ENCODE peak calls at places on chromosomes 12 and 14, in nine cellular contexts. M, N, A, X, W, H, P, C and Y are unnamed samples.

GRCh38 chr14:30252800-30253425 is 306.0 kb upstream of the G2E3 start:
- DNase-seq in H (no peak), W (no peak), N (no peak), A (no peak), C (no peak), X (no peak), P (peak), M (no peak), Y (no peak)

GRCh38 chr14:33508663-33509062 is 442.2 kb downstream of the EGLN3 start:
- DNase-seq in C (no peak), H (no peak), X (no peak), W (no peak), A (no peak), M (no peak), P (no peak), N (no peak), Y (no peak)

GRCh38 chr12:46775796-46776195 is 50.0 kb downstream of the SLC38A4 start:
- DNase-seq in X (no peak), A (no peak), N (no peak), C (no peak), H (no peak), P (no peak), M (no peak), W (no peak), Y (no peak)

GRCh38 chr14:82905762-82906161 is 1372.1 kb upstream of the SEL1L start:
- DNase-seq in A (no peak), X (no peak), M (no peak), P (no peak), N (no peak), C (no peak), W (no peak), H (peak), Y (no peak)

GRCh38 chr12:42145552-42146215 is 1.0 kb upstream of the GXYLT1 start:
- DNase-seq in C (no peak), H (peak), X (no peak), W (no peak), M (no peak), P (no peak), N (no peak), A (no peak), Y (no peak)

GRCh38 chr14:55356913-55357312 is 54.7 kb downstream of the ATG14 start:
- DNase-seq in C (no peak), X (no peak), N (no peak), A (no peak), P (no peak), W (no peak), M (no peak), H (no peak), Y (no peak)

GRCh38 chr12:131473721-131474709 is 236.9 kb upstream of the SFSWAP start:
- DNase-seq in W (no peak), C (no peak), X (peak), H (no peak), P (no peak), A (no peak), M (no peak), N (no peak), Y (no peak)

GRCh38 chr12:129571901-129572494 is 331.8 kb downstream of the TMEM132D start:
- DNase-seq in N (no peak), M (no peak), X (no peak), H (no peak), W (no peak), C (no peak), P (no peak), A (no peak), Y (no peak)

GRCh38 chr12:31203261-31203660 is 122.7 kb downstream of the SINHCAF start:
- DNase-seq in M (no peak), X (no peak), N (no peak), W (no peak), H (no peak), A (no peak), P (no peak), C (no peak), Y (no peak)

GRCh38 chr12:123763093-123763492 is 992 bp downstream of the DNAH10 start:
- DNase-seq in A (no peak), H (no peak), P (no peak), C (no peak), N (no peak), W (no peak), X (peak), M (no peak), Y (no peak)

GRCh38 chr12:63103489-63104131 is 47.4 kb downstream of the AVPR1A start:
- DNase-seq in H (peak), C (peak), M (no peak), A (no peak), X (no peak), W (no peak), N (no peak), P (peak), Y (no peak)

GRCh38 chr12:94805749-94806148 is 155.4 kb upstream of the TMCC3 start:
- DNase-seq in C (peak), X (no peak), H (no peak), W (no peak), A (no peak), P (peak), M (no peak), N (no peak), Y (no peak)

GRCh38 chr12:78007173-78007572 is 176.5 kb downstream of the NAV3 start:
- DNase-seq in P (no peak), A (no peak), X (no peak), C (no peak), N (no peak), M (no peak), H (no peak), W (no peak), Y (no peak)

GRCh38 chr14:23149745-23150144 is 30.7 kb upstream of the CEBPE start:
- DNase-seq in C (no peak), W (no peak), X (no peak), A (no peak), P (no peak), N (no peak), M (no peak), H (no peak), Y (no peak)

GRCh38 chr12:109563291-109564284 is 9.7 kb downstream of the MMAB start:
- DNase-seq in A (no peak), X (no peak), N (no peak), P (no peak), H (no peak), M (no peak), C (no peak), W (no peak), Y (no peak)

GRCh38 chr14:34051966-34052657 is 101.2 kb upstream of the EGLN3 start:
- DNase-seq in C (no peak), M (no peak), P (peak), W (peak), X (no peak), H (no peak), N (no peak), A (no peak), Y (no peak)

GRCh38 chr12:11171145-11171952 is at the start of gene SMIM10L1:
- DNase-seq in A (peak), X (peak), C (peak), W (peak), H (peak), N (peak), M (peak), P (peak), Y (peak)

GRCh38 chr12:159131-159782 is 54.7 kb downstream of the SLC6A12 start:
- DNase-seq in M (no peak), P (no peak), H (no peak), C (no peak), X (no peak), A (no peak), W (no peak), N (no peak), Y (no peak)

GRCh38 chr12:28191690-28192089 is 1.4 kb downstream of the CCDC91 start:
- DNase-seq in C (no peak), W (no peak), A (no peak), M (no peak), X (no peak), H (no peak), N (no peak), P (peak), Y (no peak)

GRCh38 chr14:24954697-24955037 is 95.3 kb downstream of the STXBP6 start:
- DNase-seq in M (no peak), W (no peak), P (no peak), X (no peak), C (no peak), H (peak), A (no peak), N (no peak), Y (no peak)

GRCh38 chr14:79629891-79630560 is 581.3 kb downstream of the DIO2 start:
- DNase-seq in M (no peak), X (no peak), W (no peak), P (no peak), C (no peak), N (no peak), H (peak), A (no peak), Y (no peak)

GRCh38 chr12:125065021-125065752 is at the start of gene AACS:
- DNase-seq in M (peak), C (peak), X (peak), H (peak), W (peak), A (no peak), P (peak), N (peak), Y (peak)

GRCh38 chr14:94117856-94118255 is 7.3 kb downstream of the IFI27 start:
- DNase-seq in N (no peak), A (no peak), H (no peak), C (no peak), M (no peak), X (peak), P (no peak), W (no peak), Y (no peak)

GRCh38 chr14:72420749-72421452 is 473.0 kb downstream of the DPF3 start:
- DNase-seq in P (peak), W (peak), X (peak), M (peak), A (no peak), N (peak), H (peak), C (peak), Y (no peak)

GRCh38 chr14:28879571-28879970 is 113.0 kb downstream of the FOXG1 start:
- DNase-seq in A (no peak), W (no peak), P (no peak), X (no peak), M (no peak), N (no peak), H (no peak), C (no peak), Y (no peak)

GRCh38 chr14:70907996-70908917 is 998 bp downstream of the PCNX1 start:
- DNase-seq in C (peak), H (peak), W (peak), P (peak), X (peak), N (peak), M (peak), A (no peak), Y (no peak)

GRCh38 chr14:66745078-66745477 is 237.1 kb downstream of the GPHN start:
- DNase-seq in A (no peak), N (no peak), M (no peak), P (no peak), H (no peak), C (no peak), W (no peak), X (no peak), Y (no peak)

GRCh38 chr14:66752109-66752508 is 244.2 kb downstream of the GPHN start:
- DNase-seq in N (no peak), X (no peak), P (no peak), W (no peak), M (no peak), H (no peak), A (peak), C (no peak), Y (no peak)

DNA sequence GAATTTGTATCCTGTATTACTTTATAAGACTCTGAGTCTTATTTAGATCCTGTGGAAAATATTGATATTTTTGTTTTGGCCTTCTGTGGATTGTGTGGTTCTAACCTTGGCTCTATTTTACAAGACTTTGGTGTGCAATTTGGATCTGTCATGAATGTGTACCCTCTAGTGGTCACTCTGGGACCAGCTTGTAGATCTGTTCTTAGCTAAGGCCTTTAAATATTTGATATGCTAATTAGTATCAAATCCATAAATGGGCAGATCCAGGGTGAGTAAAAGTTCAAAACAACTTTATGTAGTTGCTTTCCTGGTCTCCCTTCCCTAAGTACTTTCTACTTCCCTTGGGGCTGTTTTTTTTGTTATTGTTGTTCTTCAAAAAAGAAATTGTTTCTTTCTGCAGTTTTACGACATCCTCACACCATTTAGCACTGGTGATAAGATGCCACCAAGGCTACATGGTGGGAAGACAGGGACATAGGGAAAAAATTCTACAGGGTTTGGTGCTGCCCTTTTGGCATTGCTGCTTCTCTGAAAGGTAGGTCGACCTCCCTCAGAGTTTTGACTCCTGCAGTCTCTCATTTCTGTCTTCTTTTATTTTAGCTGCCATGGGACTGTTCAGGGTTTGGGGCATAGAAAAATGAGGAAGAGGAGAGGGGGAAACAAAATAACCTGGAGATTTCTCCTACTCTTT is 238.5 kb downstream of the GPHN start:
- DNase-seq in C (peak), H (peak), A (no peak), P (peak), N (no peak), W (no peak), X (no peak), M (no peak), Y (no peak)
- TF ChIP-seq CTCF in C (peak), H (peak), A (peak), P (peak), N (peak), W (peak), X (no peak), M (peak), Y (no peak)

GRCh38 chr14:36655963-36656768 is 5.5 kb upstream of the PAX9 start:
- DNase-seq in A (no peak), H (peak), N (no peak), X (no peak), C (peak), W (no peak), P (no peak), M (no peak), Y (no peak)
- TF ChIP-seq CTCF in A (peak), H (peak), N (no peak), X (no peak), C (peak), W (peak), P (peak), M (peak), Y (no peak)

DNA sequence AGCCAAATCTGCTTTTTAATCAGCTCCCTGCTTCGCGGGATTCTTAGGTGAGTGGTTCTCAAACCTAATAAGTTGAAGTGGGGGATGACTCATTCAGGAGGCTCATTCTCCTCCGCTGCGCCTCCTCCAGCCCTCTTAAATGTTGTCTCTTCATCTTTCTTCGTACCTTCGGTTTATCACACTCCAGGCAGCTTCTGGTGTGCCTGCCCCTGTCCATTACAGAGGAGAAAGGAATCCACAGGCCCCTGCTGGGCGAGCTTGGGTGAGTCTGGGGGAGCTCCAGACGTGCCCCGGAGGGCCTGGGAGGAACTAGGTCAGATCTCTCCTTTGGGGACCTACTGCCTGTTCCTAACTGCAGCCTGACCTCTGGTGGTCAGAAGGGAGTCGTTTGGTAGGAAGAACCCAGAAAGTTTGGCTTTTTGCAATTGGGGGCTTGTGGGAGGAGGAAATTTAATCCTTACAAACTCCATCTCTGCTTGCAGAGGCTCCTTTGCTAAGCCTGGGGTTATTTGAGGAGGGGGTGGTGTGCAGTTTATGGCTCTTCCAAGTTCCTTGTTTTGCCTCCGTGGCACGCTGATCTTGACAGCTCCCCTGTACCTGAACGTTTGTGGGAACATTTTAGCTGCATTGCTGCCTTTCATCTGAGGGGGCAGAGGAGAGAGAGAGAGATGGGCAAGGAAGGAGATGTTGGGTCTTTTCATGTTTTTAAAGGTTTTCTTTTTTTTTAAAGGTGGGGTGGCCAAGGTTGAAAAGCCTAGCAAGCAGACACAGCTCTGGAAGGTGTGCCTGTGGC is 84.1 kb upstream of the GNG2 start:
- DNase-seq in W (peak), N (no peak), M (peak), X (peak), P (peak), C (peak), A (peak), H (peak), Y (no peak)
- TF ChIP-seq CTCF in W (peak), N (peak), M (peak), X (no peak), P (peak), C (peak), A (peak), H (peak), Y (peak)

DNA sequence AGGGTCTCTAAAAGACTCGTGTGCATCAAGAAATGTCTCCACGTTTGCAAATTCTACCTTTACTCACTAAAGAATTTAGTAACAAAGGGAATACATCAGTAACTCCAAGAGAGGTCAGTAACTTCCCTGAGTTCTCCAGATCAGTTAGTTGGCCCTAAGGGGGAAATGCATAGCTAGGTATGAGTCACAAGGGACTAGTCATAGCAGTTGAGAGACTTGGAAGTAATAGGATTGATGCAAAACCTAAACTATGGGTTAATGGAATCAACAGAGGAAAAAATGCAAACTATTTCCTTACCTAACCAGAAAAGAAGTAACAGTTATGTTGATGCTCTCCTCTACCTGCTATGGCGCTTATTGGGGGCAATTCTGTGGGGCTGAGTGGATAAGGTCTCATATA is 148.8 kb upstream of the GARIN6 start:
- DNase-seq in H (no peak), X (no peak), A (no peak), C (no peak), W (no peak), P (peak), N (no peak), M (no peak), Y (no peak)
- TF ChIP-seq CTCF in H (no peak), X (no peak), A (no peak), C (no peak), W (no peak), P (no peak), N (no peak), M (no peak), Y (no peak)

GRCh38 chr12:51672334-51672733 is 81.3 kb downstream of the SCN8A start:
- DNase-seq in P (peak), C (no peak), H (no peak), N (no peak), A (no peak), W (no peak), X (no peak), M (no peak), Y (no peak)

GRCh38 chr12:51683763-51684357 is 92.8 kb downstream of the SCN8A start:
- DNase-seq in W (no peak), P (peak), N (no peak), A (no peak), X (no peak), M (no peak), C (no peak), H (no peak), Y (no peak)

GRCh38 chr12:51676875-51677274 is 85.8 kb downstream of the SCN8A start:
- DNase-seq in X (no peak), W (no peak), A (no peak), N (no peak), H (no peak), C (no peak), P (no peak), M (no peak), Y (no peak)

GRCh38 chr12:51675062-51675803 is 84.2 kb downstream of the SCN8A start:
- DNase-seq in M (no peak), X (no peak), P (no peak), C (no peak), H (no peak), W (no peak), A (no peak), N (no peak), Y (no peak)

GRCh38 chr12:51678086-51678724 is 87.2 kb downstream of the SCN8A start:
- DNase-seq in W (no peak), P (peak), H (peak), A (no peak), M (no peak), N (no peak), C (peak), X (no peak), Y (no peak)
- TF ChIP-seq CTCF in W (peak), P (peak), H (peak), A (peak), M (peak), N (peak), C (peak), X (no peak), Y (peak)

DNA sequence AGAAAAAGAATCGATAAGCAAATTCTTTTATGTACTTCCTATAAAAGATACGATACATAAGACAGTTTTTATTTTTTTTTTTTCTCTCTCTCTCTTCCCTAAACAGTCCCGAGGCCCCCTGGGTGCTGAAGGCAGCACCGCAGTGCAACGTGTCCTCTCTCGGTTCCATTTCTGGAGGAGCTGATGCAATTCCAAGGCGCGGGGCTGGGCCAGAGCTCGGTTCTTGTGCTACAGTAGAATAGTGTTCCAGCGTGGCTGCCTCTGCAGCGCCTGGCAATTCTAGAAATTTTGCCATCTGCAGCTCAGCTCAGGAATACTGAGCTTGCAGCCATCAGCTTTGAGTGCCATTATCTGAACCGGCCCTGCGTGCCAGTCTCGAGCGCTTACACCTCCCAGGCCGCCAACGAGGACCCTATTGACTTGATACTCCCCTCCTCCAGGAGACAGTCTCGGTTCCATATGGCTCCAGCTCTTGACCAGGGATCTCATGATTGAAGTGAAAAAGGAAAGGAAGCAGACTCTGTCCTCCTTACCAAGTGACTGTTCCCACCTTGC is 630 bp downstream of the ALDH1L2 start:
- DNase-seq in N (no peak), P (peak), M (peak), X (peak), C (no peak), A (no peak), H (peak), W (peak), Y (no peak)
- TF ChIP-seq CTCF in N (no peak), P (no peak), M (no peak), X (no peak), C (no peak), A (peak), H (peak), W (peak), Y (no peak)